ENCODE peak calls at places on chromosomes 5 and 9, in seven cellular contexts. S is GM23248, I is GM23338, O is MM.1S, Y is hepatocyte, E is OCI-LY7, X is HCT116. G is an unnamed sample. For H3K4me1, the result is how much of the 10 kb centered on the place peaks cover.

GRCh38 chr5:89178576-89178975 is 295.6 kb upstream of the MEF2C start:
- DNase-seq in X (no peak), Y (no peak), I (no peak), O (no peak), S (no peak), E (no peak), G (no peak)

GRCh38 chr5:104045987-104046386 is 483.4 kb upstream of the NUDT12 start:
- DNase-seq in Y (no peak), S (no peak), X (no peak), O (no peak), I (no peak), E (no peak), G (no peak)

GRCh38 chr9:69719368-69719767 is 40.4 kb downstream of the PTAR1 start:
- DNase-seq in Y (peak), O (no peak), E (no peak), S (no peak), X (no peak), I (no peak), G (no peak)

GRCh38 chr5:156411131-156411727 is 84.3 kb downstream of the SGCD start:
- DNase-seq in E (no peak), O (no peak), Y (peak), S (peak), I (no peak), X (no peak), G (no peak)

GRCh38 chr9:131679261-131680020 is 60.4 kb downstream of the RAPGEF1 start:
- DNase-seq in X (no peak), Y (no peak), I (no peak), O (no peak), E (no peak), S (peak), G (no peak)

GRCh38 chr9:95750725-95751644 is 124.5 kb upstream of the ERCC6L2 start:
- DNase-seq in Y (no peak), O (no peak), S (no peak), E (no peak), I (peak), X (no peak), G (no peak)

GRCh38 chr5:91307023-91307422 is 76.1 kb downstream of the ARRDC3 start:
- DNase-seq in S (peak), O (no peak), X (no peak), I (no peak), E (no peak), Y (no peak), G (no peak)

GRCh38 chr5:43769576-43770352 is 166.8 kb downstream of the NNT start:
- DNase-seq in I (no peak), E (no peak), S (peak), O (no peak), Y (peak), X (no peak), G (no peak)

GRCh38 chr9:73059304-73059703 is 92.4 kb upstream of the ANXA1 start:
- DNase-seq in Y (no peak), O (no peak), I (no peak), X (no peak), E (no peak), S (no peak), G (no peak)

GRCh38 chr5:127092690-127093089 is 19.4 kb upstream of the C5orf63 start:
- DNase-seq in I (peak), S (peak), X (no peak), E (no peak), O (no peak), Y (no peak), G (peak)

GRCh38 chr5:150484964-150485769 is 22.8 kb upstream of the NDST1 start:
- DNase-seq in E (no peak), I (peak), Y (no peak), S (peak), X (no peak), O (no peak), G (peak)

GRCh38 chr5:169416583-169417196 is 115.8 kb upstream of the SLIT3 start:
- DNase-seq in S (peak), I (no peak), O (peak), Y (peak), X (no peak), E (no peak), G (peak)

GRCh38 chr5:139148986-139149385 is 49.2 kb downstream of the SIL1 start:
- DNase-seq in S (no peak), Y (no peak), X (no peak), I (no peak), E (no peak), O (no peak), G (no peak)

GRCh38 chr5:143826909-143827514 is 15.1 kb downstream of the HMHB1 start:
- DNase-seq in S (peak), X (no peak), Y (peak), O (peak), I (no peak), E (no peak), G (no peak)

GRCh38 chr5:166428264-166428663 is 1863.2 kb upstream of the WWC1 start:
- DNase-seq in E (no peak), Y (no peak), O (no peak), X (no peak), I (no peak), S (no peak), G (peak)

GRCh38 chr9:98983295-98984268 is 39.9 kb downstream of the COL15A1 start:
- DNase-seq in O (no peak), I (no peak), S (peak), Y (no peak), X (no peak), E (no peak), G (no peak)

GRCh38 chr5:178589180-178590140 is 733 bp downstream of the COL23A1 start:
- DNase-seq in X (no peak), E (no peak), O (no peak), I (peak), S (peak), Y (peak), G (peak)

GRCh38 chr9:125240649-125240999 is 519 bp downstream of the HSPA5 start:
- DNase-seq in I (peak), X (no peak), Y (no peak), S (peak), E (peak), O (peak), G (peak)

GRCh38 chr5:138468133-138468965 is 3.1 kb downstream of the EGR1 start:
- DNase-seq in Y (peak), X (peak), E (no peak), I (no peak), S (peak), O (no peak), G (no peak)

GRCh38 chr5:145479862-145480261 is 355.3 kb downstream of the PRELID2 start:
- DNase-seq in I (no peak), E (no peak), X (no peak), O (no peak), Y (no peak), S (peak), G (no peak)

GRCh38 chr9:21031091-21031817 is at the start of gene HACD4:
- DNase-seq in Y (peak), O (no peak), S (peak), X (no peak), E (no peak), I (peak), G (peak)

GRCh38 chr9:37415011-37415719 is 7.3 kb upstream of the GRHPR start:
- DNase-seq in O (peak), S (peak), I (peak), X (peak), Y (peak), E (peak), G (peak)

GRCh38 chr9:78325343-78325742 is 28.4 kb downstream of the PSAT1 start:
- DNase-seq in S (peak), X (no peak), O (no peak), E (no peak), I (no peak), Y (peak), G (no peak)

GRCh38 chr5:139752506-139753350 is 42.9 kb upstream of the PSD2 start:
- DNase-seq in S (peak), O (no peak), X (no peak), E (no peak), Y (no peak), I (no peak), G (no peak)

GRCh38 chr9:29796291-29796952 is 2223.1 kb upstream of the C9orf72 start:
- DNase-seq in S (no peak), E (no peak), Y (no peak), I (no peak), X (no peak), O (peak), G (no peak)

GRCh38 chr5:116273458-116274242 is 188.8 kb downstream of the COMMD10 start:
- DNase-seq in E (no peak), S (peak), X (no peak), Y (no peak), O (no peak), I (no peak), G (no peak)

GRCh38 chr5:138610468-138611294 is 35.5 kb upstream of the HSPA9 start:
- DNase-seq in Y (peak), I (peak), E (no peak), S (peak), O (no peak), X (no peak), G (peak)

GRCh38 chr5:74530316-74530917 is 110.1 kb downstream of the ENC1 start:
- DNase-seq in E (no peak), I (no peak), O (no peak), S (no peak), Y (no peak), X (no peak), G (no peak)

GRCh38 chr5:162323471-162323870 is 255.9 kb downstream of the GABRG2 start:
- DNase-seq in Y (peak), S (no peak), E (no peak), X (no peak), O (no peak), I (no peak), G (no peak)

GRCh38 chr9:972512-973294 is 3.8 kb upstream of the DMRT3 start:
- DNase-seq in S (no peak), E (no peak), X (no peak), O (no peak), I (peak), Y (peak), G (peak)

GRCh38 chr5:140041492-140042421 is 1.3 kb downstream of the NRG2 start:
- DNase-seq in I (peak), S (peak), O (no peak), Y (peak), E (no peak), X (no peak), G (peak)

GRCh38 chr5:180080670-180081280 is 9.2 kb upstream of the RNF130 start:
- DNase-seq in Y (no peak), X (no peak), I (no peak), O (no peak), S (no peak), E (no peak), G (no peak)

GRCh38 chr5:37724395-37725125 is 115.3 kb downstream of the GDNF start:
- DNase-seq in Y (no peak), X (no peak), O (no peak), S (peak), I (peak), E (no peak), G (no peak)

GRCh38 chr9:87405677-87406544 is 91.8 kb upstream of the DAPK1 start:
- DNase-seq in I (no peak), Y (no peak), E (no peak), O (no peak), S (peak), X (no peak), G (no peak)

GRCh38 chr5:129094924-129095797 is 612 bp downstream of the ISOC1 start:
- DNase-seq in O (peak), I (peak), E (peak), S (peak), X (no peak), Y (peak), G (peak)

GRCh38 chr5:143229426-143229895 is 174.0 kb downstream of the NR3C1 start:
- DNase-seq in I (no peak), E (peak), Y (no peak), X (no peak), S (no peak), O (peak), G (peak)

GRCh38 chr5:39379683-39380082 is 15.4 kb upstream of the C9 start:
- DNase-seq in Y (no peak), X (no peak), O (no peak), I (no peak), E (no peak), S (no peak), G (no peak)

GRCh38 chr9:98383758-98384157 is 128.3 kb upstream of the TBC1D2 start:
- DNase-seq in I (peak), E (no peak), S (peak), X (no peak), Y (no peak), O (no peak), G (peak)

DNA sequence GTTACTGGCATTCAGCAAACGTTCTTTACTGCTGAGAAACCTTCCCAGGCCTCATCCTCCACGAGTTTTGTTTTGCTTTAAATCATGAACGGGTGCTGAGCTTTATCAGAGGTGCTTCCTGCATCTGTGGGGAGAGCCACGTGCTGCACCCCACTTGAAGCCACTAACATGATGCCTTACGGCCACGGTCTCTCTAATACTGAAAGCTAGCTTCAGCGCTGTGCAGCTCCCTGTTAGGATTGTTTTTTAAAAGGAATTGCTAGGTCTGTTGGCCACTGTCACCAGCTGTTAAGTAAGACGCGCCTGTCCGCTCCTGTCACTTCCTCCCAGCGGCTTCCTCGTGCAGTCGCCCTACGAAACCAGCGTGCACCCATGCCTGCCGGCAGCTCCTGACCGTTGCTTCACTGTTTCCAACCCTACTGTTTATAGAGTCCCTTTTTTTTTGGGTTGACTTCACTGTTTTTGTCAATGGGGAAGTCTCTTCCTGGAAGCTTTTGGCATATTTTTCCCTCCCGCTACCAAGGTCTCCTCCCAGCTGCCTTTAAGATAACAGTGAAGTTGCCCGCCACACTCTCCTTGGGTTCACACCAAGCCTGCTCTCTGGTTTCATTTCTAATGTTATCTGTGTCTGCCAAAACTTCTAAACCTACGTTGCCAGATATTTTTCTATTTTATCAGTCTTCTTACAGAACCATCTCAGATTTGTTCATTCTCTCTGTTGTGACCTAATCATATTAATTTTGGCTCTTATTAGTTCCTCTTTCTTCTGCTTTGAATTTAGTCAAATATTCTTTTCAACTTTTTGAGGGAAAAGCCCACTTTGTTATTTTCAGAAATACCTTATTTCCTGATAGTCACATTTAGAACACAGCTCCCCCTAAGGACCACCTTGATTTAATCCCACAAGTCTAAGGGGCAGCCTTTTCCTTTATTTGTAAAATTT is 20.2 kb downstream of the LPCAT1 start:
- DNase-seq in S (peak), E (peak), O (no peak), Y (no peak), I (no peak), X (no peak), G (no peak)
- H3K4me1 ChIP-seq in S (under half), E (half or more), O (under half), Y (under half), I (under half), X (under half), G (under half)

DNA sequence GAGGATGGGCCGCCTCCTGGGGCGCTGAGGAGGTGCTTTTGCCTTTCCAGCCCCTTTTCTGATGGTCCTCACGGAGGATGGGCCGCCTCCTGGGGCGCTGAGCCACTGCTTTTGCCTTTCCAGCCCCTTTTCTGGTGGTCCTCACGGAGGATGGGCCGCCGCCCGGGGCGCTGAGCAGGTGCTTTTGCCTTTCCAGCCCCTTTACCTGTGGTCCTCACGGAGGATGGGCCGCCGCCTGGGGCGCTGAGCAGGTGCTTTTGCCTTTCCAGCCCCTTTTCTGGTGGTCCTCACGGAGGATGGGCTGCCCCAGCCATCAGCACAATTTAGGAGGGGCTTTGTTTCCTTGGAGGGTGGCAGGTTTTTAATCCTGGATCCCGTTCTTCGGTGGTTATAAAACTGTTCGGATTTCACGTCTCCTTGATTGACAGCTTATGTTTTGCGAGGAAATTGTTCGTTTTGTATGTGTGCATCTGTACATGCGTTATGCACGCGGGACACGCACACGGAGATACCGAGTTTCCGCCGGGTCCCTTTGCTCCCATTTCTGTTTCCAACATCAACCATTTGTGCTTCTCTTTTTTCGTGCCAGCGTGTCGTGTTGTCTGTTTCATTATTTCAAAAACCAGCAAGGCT is 34.7 kb upstream of the SLC9A3 start:
- DNase-seq in O (no peak), E (no peak), X (no peak), S (no peak), Y (no peak), I (no peak), G (no peak)
- TF ChIP-seq EZH2phosphoT487 in O (no peak), E (no peak), X (no peak), S (no peak), Y (no peak), I (no peak), G (no peak)

DNA sequence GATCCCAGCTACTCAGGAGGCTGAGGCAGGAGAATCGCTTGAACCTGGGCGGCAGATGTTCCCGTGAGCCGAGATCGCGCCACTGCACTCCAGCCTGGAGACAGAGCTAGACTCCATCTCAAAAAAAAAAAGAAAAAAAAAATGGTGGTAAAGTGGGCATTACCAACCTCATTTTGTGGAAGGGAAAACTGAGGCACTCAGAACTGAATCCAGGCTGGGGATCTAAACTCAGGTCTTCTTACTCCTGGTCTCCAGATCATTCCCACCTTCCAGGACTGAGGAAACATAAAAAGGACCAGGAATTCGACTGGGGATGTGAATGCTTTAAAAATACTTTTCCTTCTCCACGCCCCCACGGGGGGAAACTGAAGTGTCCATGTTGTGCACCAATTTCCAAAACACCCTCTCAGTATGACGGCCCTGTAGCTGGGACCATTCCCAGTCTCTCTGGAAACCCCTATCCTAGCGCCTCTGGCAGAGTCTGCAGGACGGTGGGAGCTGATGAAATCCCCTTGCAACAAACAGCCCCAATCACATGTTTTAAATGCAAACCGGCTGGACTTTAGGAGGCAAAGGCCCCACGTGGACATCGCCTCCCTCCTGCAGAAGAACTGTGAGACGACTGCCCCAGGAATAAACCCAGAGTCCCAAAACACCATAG is 8.9 kb upstream of the AKNA start:
- DNase-seq in Y (peak), O (no peak), I (peak), E (peak), X (peak), S (peak), G (peak)
- H3K4me1 ChIP-seq in Y (under half), O (under half), I (under half), E (half or more), X (under half), S (under half), G (under half)

DNA sequence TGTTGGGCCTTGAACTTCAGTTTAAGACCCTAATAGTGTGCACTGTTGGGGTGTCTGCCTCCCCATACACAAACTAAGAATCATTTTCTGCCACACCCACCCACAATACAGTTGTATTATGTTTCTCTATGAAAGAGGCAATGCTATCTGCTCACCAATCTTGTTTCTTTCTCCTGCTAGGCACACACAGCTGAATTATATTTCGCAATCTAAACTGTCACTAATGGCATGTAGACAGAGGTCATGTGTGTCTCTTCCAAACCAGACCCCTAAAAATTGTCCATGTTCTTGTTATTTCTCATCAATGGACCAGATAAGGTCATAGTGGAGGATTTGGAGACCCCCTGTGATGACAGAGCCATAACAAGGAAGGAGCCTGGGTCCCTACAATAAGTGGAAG is 57.3 kb downstream of the RIGI start:
- DNase-seq in E (no peak), Y (no peak), S (no peak), X (no peak), O (no peak), I (no peak), G (no peak)
- TF ChIP-seq EZH2phosphoT487 in E (no peak), Y (no peak), S (no peak), X (no peak), O (no peak), I (no peak), G (no peak)